ENCODE peak calls at places on chromosomes 3 and 15, in six cellular contexts. L is hypothalamus, D is neural crest cell, B is activated T-helper 1 cell treated with Interleukin-2 at 50 U/mL for 16 hours, O is activated B cell treated with CpG ODN at 0.5 μM for 24 hours, Z is bronchial epithelial cell. Q is an unnamed sample.

GRCh38 chr3:46061108-46061507 is 33.8 kb upstream of the XCR1 start:
- DNase-seq in L (no peak), Z (no peak), B (no peak), O (no peak), D (no peak), Q (no peak)

GRCh38 chr3:23743141-23743784 is 62.5 kb upstream of the UBE2E1 start:
- DNase-seq in O (no peak), L (no peak), B (no peak), Z (no peak), D (no peak), Q (no peak)

GRCh38 chr15:98596131-98596530 is 52.2 kb upstream of the IGF1R start:
- DNase-seq in Z (no peak), L (no peak), B (no peak), D (no peak), O (no peak), Q (no peak)

GRCh38 chr3:34012102-34012461 is 213.7 kb downstream of the PDCD6IP start:
- DNase-seq in L (no peak), B (no peak), Z (peak; percentile 98), D (no peak), O (no peak), Q (peak; percentile 89)

GRCh38 chr15:73564255-73564654 is 68.9 kb downstream of the NPTN start:
- DNase-seq in Z (peak; percentile 40), D (no peak), B (no peak), L (no peak), O (no peak), Q (peak; percentile 38)

GRCh38 chr3:197349368-197349767 is 51.0 kb upstream of the DLG1 start:
- DNase-seq in B (no peak), L (no peak), O (no peak), Z (no peak), D (no peak), Q (peak; percentile 39)

GRCh38 chr3:52197499-52197841 is 490 bp upstream of the ALAS1 start:
- DNase-seq in L (no peak), B (no peak), O (no peak), Z (no peak), D (no peak), Q (no peak)

GRCh38 chr3:183911763-183912506 is 27.3 kb upstream of the PARL start:
- DNase-seq in O (no peak), L (no peak), D (no peak), Z (peak; percentile 24), B (no peak), Q (peak; percentile 62)

GRCh38 chr3:178736300-178736699 is 200.1 kb downstream of the KCNMB2 start:
- DNase-seq in O (no peak), L (no peak), B (no peak), D (no peak), Z (peak; percentile 9), Q (no peak)

GRCh38 chr15:89860446-89860845 is 33.3 kb downstream of the AP3S2 start:
- DNase-seq in L (no peak), D (no peak), Z (no peak), O (no peak), B (no peak), Q (no peak)

GRCh38 chr3:109806929-109807328 is 469.6 kb upstream of the DPPA4 start:
- DNase-seq in B (peak; percentile 6), L (no peak), O (no peak), Z (peak; percentile 79), D (no peak), Q (peak; percentile 7)

GRCh38 chr15:39275066-39275465 is 305.8 kb upstream of the THBS1 start:
- DNase-seq in B (no peak), L (no peak), D (no peak), O (no peak), Z (no peak), Q (no peak)

GRCh38 chr15:67114846-67115521 is 49.6 kb downstream of the SMAD3 start:
- DNase-seq in B (no peak), L (no peak), Z (no peak), D (no peak), O (no peak), Q (no peak)

GRCh38 chr15:53833134-53833624 is 73.7 kb upstream of the WDR72 start:
- DNase-seq in D (no peak), L (no peak), B (no peak), O (no peak), Z (no peak), Q (no peak)

GRCh38 chr3:99953596-99953995 is 135.9 kb downstream of the CMSS1 start:
- DNase-seq in B (no peak), D (no peak), L (no peak), Z (no peak), O (no peak), Q (peak; percentile 36)

GRCh38 chr3:48507256-48508061 is 3.5 kb upstream of the SHISA5 start:
- DNase-seq in O (peak; percentile 56), Z (peak; percentile 80), L (peak; percentile 4), B (peak; percentile 64), D (peak; percentile 23), Q (peak; percentile 61)

GRCh38 chr3:64104691-64105101 is 81.4 kb upstream of the PSMD6 start:
- DNase-seq in B (no peak), Z (peak; percentile 98), O (no peak), D (no peak), L (no peak), Q (peak; percentile 75)

Q was measured in amniotic epithelial cell.